ENCODE peak calls at places on chromosomes 13 and 19, in nine cellular contexts. One of them, this sample, is unnamed.
A peak's percentile ranks its signal among the peaks of the same experiment; 100 is the strongest.

GRCh38 chr19:3224346-3225325 is at the start of gene CELF5:
- DNase-seq in activated T-helper 2 cell treated with anti-CD3 and anti-CD28 coated beads, Interferon-gamma antibody, Interleukin-2, Interleukin-4, amounts not matched to agents 10 μg/mL and 5 μg/mL and 100 μg/mL, durations not matched to agents 14 hours and 24 hours and 36 hours: peak; percentile 24
- DNase-seq in NAMALWA: peak; percentile 64
- DNase-seq in fibroblast of lung: peak; percentile 10
- DNase-seq in HuH-7: peak; percentile 70
- DNase-seq in smooth muscle cell of the brain vasculature: no peak
- DNase-seq in activated naive CD4-positive, alpha-beta T cell treated with anti-CD3 and anti-CD28 coated beads for 36 hours: peak; percentile 55
- DNase-seq in WERI-Rb-1: peak; percentile 66
- DNase-seq in NCI-H1417 treated with DMSO at 0.1 percent for 48 hours: no peak
- DNase-seq in this sample: no peak

GRCh38 chr13:42041017-42041683 is 7.3 kb upstream of the DGKH start:
- DNase-seq in NAMALWA: peak; percentile 52
- DNase-seq in WERI-Rb-1: peak; percentile 17
- DNase-seq in fibroblast of lung: peak; percentile 46
- DNase-seq in activated T-helper 2 cell treated with anti-CD3 and anti-CD28 coated beads, Interferon-gamma antibody, Interleukin-2, Interleukin-4, amounts not matched to agents 10 μg/mL and 5 μg/mL and 100 μg/mL, durations not matched to agents 14 hours and 24 hours and 36 hours: peak; percentile 25
- DNase-seq in activated naive CD4-positive, alpha-beta T cell treated with anti-CD3 and anti-CD28 coated beads for 36 hours: peak; percentile 57
- DNase-seq in HuH-7: peak; percentile 37
- DNase-seq in NCI-H1417 treated with DMSO at 0.1 percent for 48 hours: no peak
- DNase-seq in smooth muscle cell of the brain vasculature: no peak
- DNase-seq in this sample: peak; percentile 48

GRCh38 chr13:97561182-97561581 is 127.2 kb downstream of the RAP2A start:
- DNase-seq in fibroblast of lung: no peak
- DNase-seq in smooth muscle cell of the brain vasculature: no peak
- DNase-seq in HuH-7: no peak
- DNase-seq in NAMALWA: no peak
- DNase-seq in NCI-H1417 treated with DMSO at 0.1 percent for 48 hours: no peak
- DNase-seq in WERI-Rb-1: no peak
- DNase-seq in activated T-helper 2 cell treated with anti-CD3 and anti-CD28 coated beads, Interferon-gamma antibody, Interleukin-2, Interleukin-4, amounts not matched to agents 10 μg/mL and 5 μg/mL and 100 μg/mL, durations not matched to agents 14 hours and 24 hours and 36 hours: no peak
- DNase-seq in activated naive CD4-positive, alpha-beta T cell treated with anti-CD3 and anti-CD28 coated beads for 36 hours: no peak
- DNase-seq in this sample: no peak

GRCh38 chr13:99984463-99985242 is 3.1 kb downstream of the ZIC2 start:
- DNase-seq in fibroblast of lung: no peak
- DNase-seq in activated T-helper 2 cell treated with anti-CD3 and anti-CD28 coated beads, Interferon-gamma antibody, Interleukin-2, Interleukin-4, amounts not matched to agents 10 μg/mL and 5 μg/mL and 100 μg/mL, durations not matched to agents 14 hours and 24 hours and 36 hours: no peak
- DNase-seq in smooth muscle cell of the brain vasculature: no peak
- DNase-seq in activated naive CD4-positive, alpha-beta T cell treated with anti-CD3 and anti-CD28 coated beads for 36 hours: no peak
- DNase-seq in WERI-Rb-1: peak; percentile 44
- DNase-seq in NCI-H1417 treated with DMSO at 0.1 percent for 48 hours: no peak
- DNase-seq in HuH-7: no peak
- DNase-seq in NAMALWA: no peak
- DNase-seq in this sample: no peak

GRCh38 chr19:40305403-40305802 is 20.3 kb upstream of the AKT2 start:
- DNase-seq in smooth muscle cell of the brain vasculature: peak; percentile 88
- DNase-seq in NAMALWA: peak; percentile 91
- DNase-seq in activated T-helper 2 cell treated with anti-CD3 and anti-CD28 coated beads, Interferon-gamma antibody, Interleukin-2, Interleukin-4, amounts not matched to agents 10 μg/mL and 5 μg/mL and 100 μg/mL, durations not matched to agents 14 hours and 24 hours and 36 hours: peak; percentile 59
- DNase-seq in HuH-7: peak; percentile 90
- DNase-seq in fibroblast of lung: peak; percentile 93
- DNase-seq in activated naive CD4-positive, alpha-beta T cell treated with anti-CD3 and anti-CD28 coated beads for 36 hours: peak; percentile 90
- DNase-seq in NCI-H1417 treated with DMSO at 0.1 percent for 48 hours: no peak
- DNase-seq in WERI-Rb-1: peak; percentile 76
- DNase-seq in this sample: peak; percentile 85

GRCh38 chr19:5558101-5558621 is 9.6 kb downstream of the TINCR start:
- DNase-seq in smooth muscle cell of the brain vasculature: no peak
- DNase-seq in NAMALWA: no peak
- DNase-seq in HuH-7: no peak
- DNase-seq in activated naive CD4-positive, alpha-beta T cell treated with anti-CD3 and anti-CD28 coated beads for 36 hours: no peak
- DNase-seq in activated T-helper 2 cell treated with anti-CD3 and anti-CD28 coated beads, Interferon-gamma antibody, Interleukin-2, Interleukin-4, amounts not matched to agents 10 μg/mL and 5 μg/mL and 100 μg/mL, durations not matched to agents 14 hours and 24 hours and 36 hours: no peak
- DNase-seq in fibroblast of lung: no peak
- DNase-seq in NCI-H1417 treated with DMSO at 0.1 percent for 48 hours: no peak
- DNase-seq in WERI-Rb-1: no peak
- DNase-seq in this sample: no peak

GRCh38 chr19:54133312-54133956 is 4.1 kb upstream of the CNOT3 start:
- DNase-seq in fibroblast of lung: no peak
- DNase-seq in smooth muscle cell of the brain vasculature: no peak
- DNase-seq in NCI-H1417 treated with DMSO at 0.1 percent for 48 hours: peak; percentile 15
- DNase-seq in WERI-Rb-1: no peak
- DNase-seq in HuH-7: no peak
- DNase-seq in NAMALWA: peak; percentile 42
- DNase-seq in activated T-helper 2 cell treated with anti-CD3 and anti-CD28 coated beads, Interferon-gamma antibody, Interleukin-2, Interleukin-4, amounts not matched to agents 10 μg/mL and 5 μg/mL and 100 μg/mL, durations not matched to agents 14 hours and 24 hours and 36 hours: no peak
- DNase-seq in activated naive CD4-positive, alpha-beta T cell treated with anti-CD3 and anti-CD28 coated beads for 36 hours: no peak
- DNase-seq in this sample: no peak

GRCh38 chr13:55673910-55674309 is 1466.8 kb upstream of the PRR20A start:
- DNase-seq in NCI-H1417 treated with DMSO at 0.1 percent for 48 hours: no peak
- DNase-seq in fibroblast of lung: no peak
- DNase-seq in activated naive CD4-positive, alpha-beta T cell treated with anti-CD3 and anti-CD28 coated beads for 36 hours: no peak
- DNase-seq in NAMALWA: no peak
- DNase-seq in HuH-7: no peak
- DNase-seq in WERI-Rb-1: no peak
- DNase-seq in activated T-helper 2 cell treated with anti-CD3 and anti-CD28 coated beads, Interferon-gamma antibody, Interleukin-2, Interleukin-4, amounts not matched to agents 10 μg/mL and 5 μg/mL and 100 μg/mL, durations not matched to agents 14 hours and 24 hours and 36 hours: no peak
- DNase-seq in smooth muscle cell of the brain vasculature: no peak
- DNase-seq in this sample: no peak

GRCh38 chr13:38496956-38497355 is 147.3 kb downstream of the UFM1 start:
- DNase-seq in smooth muscle cell of the brain vasculature: no peak
- DNase-seq in NAMALWA: no peak
- DNase-seq in HuH-7: no peak
- DNase-seq in fibroblast of lung: peak; percentile 54
- DNase-seq in WERI-Rb-1: no peak
- DNase-seq in activated naive CD4-positive, alpha-beta T cell treated with anti-CD3 and anti-CD28 coated beads for 36 hours: no peak
- DNase-seq in activated T-helper 2 cell treated with anti-CD3 and anti-CD28 coated beads, Interferon-gamma antibody, Interleukin-2, Interleukin-4, amounts not matched to agents 10 μg/mL and 5 μg/mL and 100 μg/mL, durations not matched to agents 14 hours and 24 hours and 36 hours: no peak
- DNase-seq in NCI-H1417 treated with DMSO at 0.1 percent for 48 hours: no peak
- DNase-seq in this sample: peak; percentile 22

GRCh38 chr19:45569619-45570421 is 14.8 kb downstream of the OPA3 start:
- DNase-seq in NAMALWA: peak; percentile 61
- DNase-seq in WERI-Rb-1: peak; percentile 73
- DNase-seq in smooth muscle cell of the brain vasculature: no peak
- DNase-seq in activated T-helper 2 cell treated with anti-CD3 and anti-CD28 coated beads, Interferon-gamma antibody, Interleukin-2, Interleukin-4, amounts not matched to agents 10 μg/mL and 5 μg/mL and 100 μg/mL, durations not matched to agents 14 hours and 24 hours and 36 hours: peak; percentile 44
- DNase-seq in activated naive CD4-positive, alpha-beta T cell treated with anti-CD3 and anti-CD28 coated beads for 36 hours: peak; percentile 80
- DNase-seq in NCI-H1417 treated with DMSO at 0.1 percent for 48 hours: no peak
- DNase-seq in fibroblast of lung: peak; percentile 38
- DNase-seq in HuH-7: peak; percentile 68
- DNase-seq in this sample: peak; percentile 58

GRCh38 chr19:40503300-40503699 is 36.5 kb downstream of the SPTBN4 start:
- DNase-seq in activated T-helper 2 cell treated with anti-CD3 and anti-CD28 coated beads, Interferon-gamma antibody, Interleukin-2, Interleukin-4, amounts not matched to agents 10 μg/mL and 5 μg/mL and 100 μg/mL, durations not matched to agents 14 hours and 24 hours and 36 hours: no peak
- DNase-seq in fibroblast of lung: no peak
- DNase-seq in NAMALWA: peak; percentile 22
- DNase-seq in WERI-Rb-1: no peak
- DNase-seq in HuH-7: no peak
- DNase-seq in activated naive CD4-positive, alpha-beta T cell treated with anti-CD3 and anti-CD28 coated beads for 36 hours: no peak
- DNase-seq in NCI-H1417 treated with DMSO at 0.1 percent for 48 hours: peak; percentile 19
- DNase-seq in smooth muscle cell of the brain vasculature: no peak
- DNase-seq in this sample: no peak